ENCODE peak calls at places on chromosomes 11 and 22, in eight cellular contexts. P is pancreas; K is endodermal cell; Z is PC-9; S is aorta; T is neural progenitor cell; W is K562; R is naive thymus-derived CD4-positive, alpha-beta T cell. O is an unnamed sample.

GRCh38 chr22:35739642-35740041 is 22.0 kb downstream of the APOL5 start:
- DNase-seq in S (no peak), R (peak), W (no peak), P (no peak), K (peak), T (peak), Z (no peak), O (no peak)

GRCh38 chr11:123197711-123198110 is 2.7 kb upstream of the CLMP start:
- DNase-seq in P (no peak), S (no peak), W (no peak), K (no peak), Z (no peak), R (no peak), T (no peak), O (no peak)

GRCh38 chr11:119108151-119108856 is 1.2 kb downstream of the C2CD2L start:
- DNase-seq in W (peak), R (peak), S (peak), T (peak), K (peak), P (peak), Z (peak), O (peak)

GRCh38 chr22:41687901-41688364 is 734 bp downstream of the SNU13 start:
- DNase-seq in K (peak), S (peak), P (peak), W (peak), R (peak), T (peak), Z (no peak), O (no peak)

GRCh38 chr11:111422494-111423249 is 43.6 kb upstream of the POU2AF1 start:
- DNase-seq in W (peak), S (peak), K (peak), R (peak), P (peak), T (peak), Z (peak), O (peak)

GRCh38 chr11:128653828-128654231 is 40.0 kb upstream of the FLI1 start:
- DNase-seq in R (no peak), S (peak), K (peak), Z (peak), W (no peak), P (peak), T (peak), O (no peak)

GRCh38 chr22:17938484-17938924 is 85.9 kb downstream of the MICAL3 start:
- DNase-seq in P (peak), W (no peak), R (no peak), S (no peak), T (no peak), Z (no peak), K (no peak), O (no peak)

GRCh38 chr11:8329961-8330361 is 66.3 kb upstream of the LMO1 start:
- DNase-seq in S (no peak), Z (no peak), T (peak), P (no peak), K (peak), R (no peak), W (no peak), O (no peak)

GRCh38 chr11:85663080-85663729 is 1.7 kb downstream of the CREBZF start:
- DNase-seq in W (no peak), K (no peak), Z (no peak), T (no peak), S (no peak), R (peak), P (no peak), O (no peak)

GRCh38 chr22:49966041-49966715 is 5.6 kb downstream of the PIM3 start:
- DNase-seq in W (no peak), S (no peak), T (peak), R (no peak), P (peak), K (peak), Z (no peak), O (no peak)

GRCh38 chr11:2869561-2870427 is 15.8 kb downstream of the CDKN1C start:
- DNase-seq in K (no peak), T (peak), P (no peak), Z (no peak), W (no peak), S (no peak), R (no peak), O (no peak)

GRCh38 chr11:2867722-2868548 is 17.6 kb downstream of the CDKN1C start:
- DNase-seq in R (no peak), S (no peak), T (peak), W (peak), Z (no peak), K (no peak), P (no peak), O (no peak)

GRCh38 chr11:2870460-2870859 is 15.1 kb downstream of the CDKN1C start:
- DNase-seq in R (no peak), T (no peak), S (no peak), W (no peak), Z (no peak), P (no peak), K (no peak), O (no peak)

GRCh38 chr11:2867142-2867541 is 18.4 kb downstream of the CDKN1C start:
- DNase-seq in P (no peak), T (no peak), S (no peak), Z (no peak), W (no peak), K (no peak), R (no peak), O (no peak)

GRCh38 chr11:2868604-2869526 is 16.7 kb downstream of the CDKN1C start:
- DNase-seq in T (peak), R (no peak), S (no peak), W (no peak), P (no peak), Z (no peak), K (no peak), O (no peak)
- H3K4me3 ChIP-seq in T (peak), R (no peak), S (no peak), W (no peak), P (no peak), Z (no peak), K (no peak), O (no peak)

GRCh38 chr11:134949121-134949591 is 537.1 kb upstream of the B3GAT1 start:
- DNase-seq in P (no peak), W (no peak), Z (peak), S (peak), T (no peak), K (no peak), R (no peak), O (peak)
- H3K27ac ChIP-seq in P (no peak), W (no peak), Z (no peak), S (peak), T (no peak), K (no peak), R (no peak), O (peak)

GRCh38 chr11:69466039-69466438 is 15.4 kb upstream of the LINC01488 start:
- DNase-seq in R (no peak), S (peak), P (no peak), Z (no peak), W (no peak), T (no peak), K (no peak), O (no peak)
- H3K4me3 ChIP-seq in R (no peak), S (no peak), P (no peak), Z (no peak), W (no peak), T (no peak), K (no peak), O (no peak)

GRCh38 chr11:95134491-95134890 is 44.8 kb downstream of the ENDOD1 start:
- DNase-seq in R (no peak), Z (peak), T (no peak), K (no peak), W (no peak), S (no peak), P (no peak), O (no peak)
- H3K27ac ChIP-seq in R (no peak), Z (peak), T (no peak), K (no peak), W (no peak), S (no peak), P (no peak), O (no peak)

DNA sequence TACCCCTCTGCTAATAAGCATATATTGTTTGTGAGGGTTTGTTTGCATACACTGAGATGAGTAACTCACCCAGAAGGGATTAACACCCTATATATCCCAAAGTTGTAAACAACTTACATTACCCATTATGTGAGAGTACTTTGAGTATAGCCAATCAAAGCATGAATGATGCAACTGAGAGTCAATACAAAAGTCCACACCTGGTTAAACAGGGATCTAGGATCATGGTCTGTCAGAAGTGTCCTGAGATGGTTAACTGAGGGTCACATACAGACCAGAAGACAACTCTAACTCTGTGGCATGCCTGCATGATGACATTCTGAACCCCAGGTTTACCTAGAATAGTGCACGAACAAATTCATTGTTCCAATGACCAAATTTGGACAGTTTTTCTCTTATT is 17.4 kb upstream of the OR10A5 start:
- DNase-seq in W (no peak), P (no peak), K (no peak), T (no peak), S (no peak), Z (no peak), R (no peak), O (no peak)
- H3K4me3 ChIP-seq in W (no peak), P (no peak), K (no peak), T (no peak), S (no peak), Z (no peak), R (no peak), O (no peak)

GRCh38 chr22:46007848-46008261 is 30.9 kb upstream of the WNT7B start:
- DNase-seq in P (peak), S (peak), K (no peak), R (no peak), Z (peak), W (no peak), T (no peak), O (peak)

GRCh38 chr22:46009730-46010129 is 32.8 kb upstream of the WNT7B start:
- DNase-seq in W (no peak), P (no peak), Z (no peak), R (no peak), T (no peak), S (no peak), K (no peak), O (no peak)

GRCh38 chr22:46008836-46009596 is 32.1 kb upstream of the WNT7B start:
- DNase-seq in S (no peak), Z (no peak), W (no peak), R (no peak), K (no peak), P (no peak), T (no peak), O (no peak)

GRCh38 chr22:46007003-46007847 is 30.3 kb upstream of the WNT7B start:
- DNase-seq in S (peak), T (no peak), R (no peak), K (no peak), Z (peak), W (no peak), P (peak), O (peak)

DNA sequence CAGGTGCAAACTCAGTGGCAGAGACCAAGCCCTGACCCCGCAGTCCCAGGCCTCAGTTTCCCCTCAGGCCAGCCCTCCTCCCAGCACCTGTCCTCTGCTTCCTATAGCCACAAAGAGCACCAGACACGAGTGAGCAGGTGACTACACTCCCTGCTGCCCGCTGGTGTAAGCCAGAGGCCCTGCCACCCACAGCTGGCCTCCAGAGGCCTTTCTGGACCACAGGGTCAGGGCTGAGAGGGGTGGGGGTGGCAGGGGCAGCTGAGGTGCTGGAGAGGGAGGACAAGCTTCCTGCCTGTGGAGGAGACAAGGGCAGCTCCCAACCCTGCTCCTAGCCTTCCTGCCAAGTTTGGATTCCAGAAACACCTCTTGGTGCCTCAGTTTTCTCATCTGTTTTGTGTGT is 31.3 kb upstream of the WNT7B start:
- DNase-seq in P (no peak), T (no peak), R (no peak), Z (no peak), W (no peak), S (no peak), K (no peak), O (no peak)
- H3K27ac ChIP-seq in P (peak), T (no peak), R (no peak), Z (no peak), W (no peak), S (peak), K (no peak), O (peak)

GRCh38 chr11:9747816-9748215 is 83.9 kb downstream of the SWAP70 start:
- DNase-seq in W (no peak), Z (no peak), R (no peak), T (peak), P (no peak), S (no peak), K (no peak), O (no peak)

GRCh38 chr11:9741260-9741659 is 77.4 kb downstream of the SWAP70 start:
- DNase-seq in T (no peak), Z (no peak), W (no peak), K (no peak), S (no peak), R (no peak), P (no peak), O (no peak)

GRCh38 chr11:9748361-9748970 is 84.6 kb downstream of the SWAP70 start:
- DNase-seq in Z (peak), T (peak), W (peak), K (peak), S (peak), P (peak), R (peak), O (peak)

GRCh38 chr11:9747229-9747628 is 83.4 kb downstream of the SWAP70 start:
- DNase-seq in W (no peak), S (no peak), Z (no peak), P (no peak), R (no peak), K (no peak), T (no peak), O (no peak)

GRCh38 chr11:9745411-9746211 is 81.7 kb downstream of the SWAP70 start:
- DNase-seq in R (no peak), Z (no peak), W (no peak), K (no peak), T (no peak), S (no peak), P (no peak), O (no peak)
- H3K4me3 ChIP-seq in R (no peak), Z (no peak), W (no peak), K (no peak), T (no peak), S (no peak), P (no peak), O (no peak)

DNA sequence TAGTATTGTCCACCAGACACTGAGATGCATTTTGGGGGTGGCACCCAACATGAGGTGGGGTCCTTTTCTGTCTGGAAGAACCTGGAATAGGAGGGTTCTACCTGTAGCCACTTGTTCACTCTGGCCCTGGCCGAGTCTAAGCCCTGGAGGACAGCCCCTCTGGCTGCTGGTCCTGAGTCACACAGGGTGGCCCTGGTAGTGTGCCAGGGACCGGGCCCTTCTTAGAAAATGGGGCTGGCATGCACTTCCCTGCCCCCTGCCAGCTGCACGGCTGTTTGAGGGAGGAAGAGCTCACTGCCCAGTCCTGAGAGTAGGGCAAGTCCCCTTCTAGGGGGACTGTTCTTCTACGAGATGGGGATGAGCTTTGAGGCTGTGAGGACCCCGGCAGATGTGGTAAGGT is 2.2 kb downstream of the PLCB3 start:
- DNase-seq in W (no peak), P (no peak), Z (no peak), K (no peak), S (peak), T (no peak), R (no peak), O (no peak)
- H3K27ac ChIP-seq in W (no peak), P (no peak), Z (no peak), K (no peak), S (no peak), T (no peak), R (no peak), O (no peak)

DNA sequence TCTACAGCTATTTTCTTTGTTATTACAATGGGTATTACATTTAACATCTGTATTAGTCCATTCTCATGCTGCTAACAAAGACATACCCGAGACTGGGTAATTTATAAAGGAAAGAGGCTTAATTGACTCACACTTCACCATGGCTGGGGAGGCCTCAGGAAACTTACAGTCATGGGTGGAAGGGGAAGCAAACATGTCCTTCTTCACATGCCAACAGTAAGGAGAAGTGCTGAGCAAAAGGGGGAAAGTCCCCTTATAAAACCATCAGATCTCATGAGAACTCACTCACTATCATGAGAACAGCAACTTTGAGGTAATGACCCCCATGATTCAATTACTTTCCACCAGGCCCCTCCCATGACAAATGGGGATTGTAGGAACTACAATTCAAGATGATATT is 16.5 kb upstream of the KMT5B start:
- DNase-seq in K (no peak), P (no peak), W (no peak), R (no peak), Z (no peak), S (no peak), T (no peak), O (no peak)
- H3K4me3 ChIP-seq in K (no peak), P (no peak), W (no peak), R (no peak), Z (no peak), S (no peak), T (no peak), O (no peak)